ENCODE peak calls at places on chromosome 16, in six cellular contexts. H is GM13976; V is CD8-positive, alpha-beta T cell; W is AG04450; Q is fibroblast of the aortic adventitia; I is WTC11. N is an unnamed sample.

GRCh38 chr16:86761117-86761971 is 183.0 kb downstream of the FOXL1 start:
- DNase-seq in Q (peak), V (peak), I (peak), H (peak), W (no peak), N (no peak)

GRCh38 chr16:15682105-15682570 is 32.1 kb downstream of the NDE1 start:
- DNase-seq in H (no peak), Q (peak), V (peak), W (peak), I (peak), N (peak)

GRCh38 chr16:89315791-89316581 is 98.5 kb downstream of the ZNF778 start:
- DNase-seq in H (peak), V (peak), Q (peak), W (no peak), I (no peak), N (peak)

GRCh38 chr16:86517652-86518258 is 7.4 kb downstream of the FOXF1 start:
- DNase-seq in I (peak), W (peak), H (peak), V (no peak), Q (peak), N (no peak)

GRCh38 chr16:73192227-73192894 is 144.4 kb upstream of the ZFHX3 start:
- DNase-seq in W (no peak), I (no peak), Q (peak), V (no peak), H (no peak), N (no peak)

GRCh38 chr16:53142823-53143568 is 88.2 kb downstream of the CHD9 start:
- DNase-seq in Q (peak), V (no peak), W (no peak), H (no peak), I (no peak), N (no peak)

GRCh38 chr16:30139895-30140481 is 17.0 kb upstream of the MAPK3 start:
- DNase-seq in I (no peak), Q (no peak), V (no peak), W (no peak), H (no peak), N (no peak)

GRCh38 chr16:22813223-22813945 is 578 bp upstream of the HS3ST2 start:
- DNase-seq in H (peak), V (no peak), Q (peak), W (no peak), I (peak), N (peak)

GRCh38 chr16:84547539-84548058 is 43.1 kb upstream of the MEAK7 start:
- DNase-seq in I (no peak), Q (no peak), W (no peak), V (no peak), H (no peak), N (no peak)

GRCh38 chr16:17501321-17501720 is 30.6 kb upstream of the XYLT1 start:
- DNase-seq in I (no peak), H (no peak), V (no peak), W (no peak), Q (no peak), N (no peak)

GRCh38 chr16:16019488-16019887 is 70.1 kb downstream of the ABCC1 start:
- DNase-seq in W (no peak), Q (peak), I (no peak), V (no peak), H (no peak), N (no peak)

DNA sequence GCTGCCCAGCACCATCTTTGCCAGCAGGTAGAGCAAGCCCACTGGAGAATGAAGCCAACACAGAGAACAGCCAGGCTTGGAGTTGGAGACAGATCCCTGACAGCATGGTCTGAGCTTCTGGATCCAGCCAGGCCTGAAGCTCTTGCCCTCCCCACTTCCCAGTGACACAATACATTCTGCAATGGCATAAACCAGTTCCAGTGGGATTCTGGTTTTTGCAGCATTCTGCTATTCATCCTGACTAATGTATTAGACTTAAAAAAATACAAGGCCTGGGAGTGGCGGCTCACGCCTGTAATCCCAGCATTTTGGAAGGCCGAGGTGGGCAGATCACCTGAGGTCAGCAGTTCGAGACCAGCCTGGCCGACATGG is 40.6 kb upstream of the LITAF start:
- DNase-seq in I (no peak), W (no peak), V (no peak), Q (no peak), H (no peak), N (no peak)
- TF ChIP-seq CTCF in I (no peak), W (no peak), V (no peak), Q (no peak), H (no peak), N (no peak)

GRCh38 chr16:78973041-78973440 is 627.5 kb downstream of the MAF start:
- DNase-seq in H (no peak), W (no peak), V (no peak), I (no peak), Q (no peak), N (no peak)
- TF ChIP-seq CTCF in H (no peak), W (no peak), V (no peak), I (no peak), Q (no peak), N (no peak)

GRCh38 chr16:65062736-65063583 is 58.9 kb downstream of the CDH11 start:
- DNase-seq in V (no peak), Q (no peak), I (no peak), H (no peak), W (no peak), N (no peak)
- TF ChIP-seq CTCF in V (no peak), Q (no peak), I (no peak), H (no peak), W (peak), N (no peak)

GRCh38 chr16:25707982-25708583 is 16.3 kb downstream of the HS3ST4 start:
- DNase-seq in V (no peak), Q (peak), W (no peak), H (peak), I (peak), N (no peak)
- TF ChIP-seq CTCF in V (no peak), Q (no peak), W (peak), H (peak), I (peak), N (peak)

GRCh38 chr16:57167951-57168350 is 17.9 kb downstream of the PSME3IP1 start:
- DNase-seq in V (peak), W (peak), H (peak), I (no peak), Q (peak), N (no peak)
- TF ChIP-seq CTCF in V (peak), W (peak), H (peak), I (no peak), Q (peak), N (peak)